ENCODE peak calls at places on chromosome 7, in five cellular contexts. T is HepG2, E is GM12878, X is HCT116, I is K562. D is an unnamed sample.
A peak's percentile ranks its signal among the peaks of the same experiment; 100 is the strongest.

GRCh38 chr7:114345494-114345893 is 69.1 kb upstream of the FOXP2 start:
- DNase-seq in I (no peak), X (no peak), E (no peak), T (no peak), D (no peak)

GRCh38 chr7:151851782-151852181 is 25.1 kb downstream of the PRKAG2 start:
- DNase-seq in T (no peak), X (no peak), E (no peak), I (no peak), D (no peak)

GRCh38 chr7:99127636-99128035 is 16.3 kb downstream of the SMURF1 start:
- DNase-seq in X (no peak), I (no peak), T (no peak), E (no peak), D (no peak)

GRCh38 chr7:91264083-91264923 is at the start of gene FZD1:
- DNase-seq in E (peak; percentile 66), X (peak; percentile 95), I (peak; percentile 91), T (peak; percentile 84), D (peak; percentile 89)

GRCh38 chr7:131625817-131626372 is 69.5 kb upstream of the PODXL start:
- DNase-seq in I (no peak), T (no peak), E (no peak), X (peak; percentile 6), D (peak; percentile 76)

GRCh38 chr7:118352854-118353453 is 128.4 kb downstream of the ANKRD7 start:
- DNase-seq in I (no peak), X (peak; percentile 52), E (no peak), T (peak; percentile 31), D (no peak)

GRCh38 chr7:91201731-91202130 is 62.5 kb upstream of the FZD1 start:
- DNase-seq in X (no peak), I (no peak), T (no peak), E (no peak), D (no peak)

GRCh38 chr7:136074840-136075239 is 97.7 kb upstream of the MTPN start:
- DNase-seq in T (no peak), X (no peak), I (no peak), E (no peak), D (no peak)

GRCh38 chr7:22894585-22894984 is 71.9 kb upstream of the TOMM7 start:
- DNase-seq in T (no peak), I (no peak), X (no peak), E (no peak), D (peak; percentile 8)

GRCh38 chr7:110994028-110994967 is 96.6 kb upstream of the LRRN3 start:
- DNase-seq in E (no peak), T (no peak), X (no peak), I (peak; percentile 64), D (no peak)

GRCh38 chr7:45173596-45174327 is 16.2 kb downstream of the RAMP3 start:
- DNase-seq in I (no peak), X (no peak), E (no peak), T (no peak), D (no peak)

GRCh38 chr7:73423519-73424485 is 9.8 kb upstream of the FZD9 start:
- DNase-seq in T (peak; percentile 62), I (no peak), X (no peak), E (no peak), D (no peak)

GRCh38 chr7:151361193-151361959 is 19.8 kb downstream of the NUB1 start:
- DNase-seq in X (no peak), T (no peak), I (no peak), E (no peak), D (no peak)

GRCh38 chr7:66500087-66500486 is 128.6 kb upstream of the KCTD7 start:
- DNase-seq in I (peak; percentile 19), E (no peak), X (peak; percentile 18), T (peak; percentile 38), D (no peak)

GRCh38 chr7:157404845-157405481 is 68.2 kb downstream of the DNAJB6 start:
- DNase-seq in T (no peak), I (peak; percentile 87), E (no peak), X (no peak), D (no peak)

GRCh38 chr7:1665721-1666250 is 4.3 kb upstream of the ELFN1 start:
- DNase-seq in T (no peak), E (no peak), X (no peak), I (peak; percentile 70), D (peak; percentile 77)

GRCh38 chr7:15417341-15417988 is 144.3 kb downstream of the AGMO start:
- DNase-seq in I (no peak), X (no peak), E (no peak), T (no peak), D (no peak)

GRCh38 chr7:135320277-135320676 is 86.6 kb downstream of the STRA8 start:
- DNase-seq in I (no peak), E (no peak), T (no peak), X (no peak), D (no peak)

GRCh38 chr7:67375427-67375826 is 378.8 kb downstream of the TYW1 start:
- DNase-seq in T (no peak), X (no peak), I (no peak), E (no peak), D (no peak)

GRCh38 chr7:31775511-31775910 is 88.5 kb downstream of the PPP1R17 start:
- DNase-seq in I (no peak), X (no peak), E (no peak), T (no peak), D (no peak)

GRCh38 chr7:138842111-138842510 is 44.1 kb upstream of the ATP6V0A4 start:
- DNase-seq in X (no peak), I (peak; percentile 51), T (no peak), E (no peak), D (peak; percentile 52)

GRCh38 chr7:94382746-94383145 is 11.9 kb upstream of the COL1A2 start:
- DNase-seq in E (no peak), X (no peak), I (no peak), T (no peak), D (no peak)

GRCh38 chr7:128902761-128903585 is 7.5 kb downstream of the KCP start:
- DNase-seq in I (no peak), T (no peak), E (no peak), X (no peak), D (peak; percentile 38)
- TF ChIP-seq ZNF274 in I (no peak), T (no peak), E (no peak), X (no peak), D (no peak)

GRCh38 chr7:18496336-18496700 is 769 bp downstream of the HDAC9 start:
- DNase-seq in E (no peak), T (no peak), X (no peak), I (no peak), D (no peak)

GRCh38 chr7:18497800-18498199 is 2.3 kb downstream of the HDAC9 start:
- DNase-seq in I (no peak), E (no peak), X (no peak), T (no peak), D (no peak)

GRCh38 chr7:18497082-18497481 is 1.5 kb downstream of the HDAC9 start:
- DNase-seq in I (no peak), E (no peak), T (no peak), X (no peak), D (no peak)

GRCh38 chr7:18495412-18496335 is at the start of gene HDAC9:
- DNase-seq in I (no peak), T (no peak), X (no peak), E (peak; percentile 56), D (no peak)

DNA sequence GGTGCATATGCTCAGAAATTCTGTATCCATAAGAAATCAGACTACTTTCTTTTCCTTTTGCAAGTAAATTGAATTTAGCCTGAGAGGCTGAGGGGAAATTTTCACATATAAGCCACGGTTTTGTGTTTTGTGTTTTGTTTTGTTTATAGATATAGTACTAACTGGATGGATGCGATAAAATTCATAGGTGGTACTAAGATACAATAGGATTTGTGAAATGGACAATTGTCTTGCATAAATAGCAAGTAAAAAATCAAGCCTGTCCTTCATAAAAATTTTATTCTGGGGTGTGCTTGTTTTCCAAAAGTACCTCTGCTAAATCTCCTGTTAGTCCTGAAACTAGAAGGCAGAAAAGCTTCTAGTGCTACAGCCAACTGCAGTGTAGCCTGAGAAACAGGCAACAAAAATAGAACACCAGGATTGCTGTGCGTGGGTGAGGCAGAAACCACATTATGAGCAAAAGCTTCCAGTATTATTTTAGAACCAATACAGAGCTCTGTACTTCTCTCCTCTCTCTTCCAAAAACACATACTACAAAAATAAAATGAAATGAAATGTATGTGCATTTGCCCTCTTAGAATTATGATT is 634 bp upstream of the HDAC9 start:
- DNase-seq in T (no peak), I (no peak), E (no peak), X (no peak), D (no peak)
- TF ChIP-seq SIN3A in T (no peak), I (no peak), E (no peak), X (no peak), D (no peak)

DNA sequence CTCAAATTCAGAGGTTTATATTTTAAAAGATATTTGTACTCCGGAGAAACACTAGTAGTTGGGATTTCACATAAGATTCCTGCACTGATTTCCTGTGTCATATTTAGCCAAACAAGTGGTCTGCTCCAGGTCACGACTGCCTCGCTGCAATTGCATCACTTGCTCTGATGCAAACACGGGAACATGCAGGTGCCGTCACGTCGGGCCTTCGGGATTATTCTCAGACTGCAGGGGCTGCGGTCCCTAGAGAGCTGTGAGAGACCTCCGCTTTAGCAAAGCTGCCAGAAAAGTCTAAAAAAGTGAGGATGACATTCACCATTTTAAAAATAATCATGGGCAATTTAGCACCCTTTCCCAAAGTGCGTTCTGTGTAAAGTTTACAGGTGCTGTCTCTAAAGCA is 93.5 kb upstream of the DDC start:
- DNase-seq in T (no peak), I (no peak), E (no peak), X (no peak), D (no peak)
- TF ChIP-seq MAX in T (no peak), I (no peak), E (no peak), X (no peak), D (no peak)

GRCh38 chr7:54189330-54189729 is 352.8 kb upstream of the VSTM2A start:
- DNase-seq in X (no peak), I (no peak), T (no peak), E (no peak), D (peak; percentile 53)
- TF ChIP-seq ZNF274 in X (no peak), I (no peak), T (no peak), E (no peak), D (no peak)

DNA sequence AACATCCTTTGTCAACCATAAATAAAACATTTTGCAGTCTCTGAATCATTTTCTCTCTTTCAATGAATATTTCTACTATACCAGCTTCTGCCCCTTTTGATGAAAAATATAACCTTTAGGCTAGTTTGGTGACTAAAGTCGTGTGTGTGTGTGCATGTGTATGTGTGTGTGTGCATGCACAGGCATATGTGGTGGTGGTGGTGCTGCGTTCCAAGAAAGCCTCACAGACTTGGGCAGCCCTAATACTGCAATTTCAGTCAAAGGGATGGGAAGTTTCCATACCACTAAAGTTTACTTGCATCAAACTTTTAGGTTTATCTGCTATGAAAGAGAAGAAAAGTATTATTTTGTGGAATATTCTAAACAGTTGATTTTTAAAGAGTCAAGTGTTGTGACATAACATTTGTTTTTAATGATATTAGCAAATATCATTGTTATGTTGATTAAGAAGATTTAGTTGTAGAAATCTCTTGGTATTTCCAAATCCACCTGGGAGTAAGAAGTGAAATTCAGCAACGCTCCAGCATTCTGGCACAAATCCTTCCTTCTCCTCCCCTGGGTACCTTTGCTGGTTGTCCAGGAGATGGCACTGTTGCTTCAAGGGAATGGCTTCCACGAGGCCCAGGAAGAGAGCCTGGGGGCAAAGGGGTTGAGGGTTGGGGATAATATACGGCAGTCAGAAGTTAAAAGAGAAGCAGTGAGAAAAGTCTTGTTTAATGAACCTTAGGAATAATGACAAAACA is 41.5 kb downstream of the ASB4 start:
- DNase-seq in X (peak; percentile 50), T (peak; percentile 58), E (no peak), I (peak; percentile 74), D (no peak)
- TF ChIP-seq SIN3A in X (no peak), T (no peak), E (no peak), I (no peak), D (no peak)

D was measured in H1.